ENCODE peak calls at places on chromosomes 4 and X, in ten cellular contexts. E is HT1080; O is stimulated activated CD8-positive, alpha-beta memory T cell treated with anti-CD3 and anti-CD28 coated beads, Interleukin-15, amount 100 ng/mL, for 1 hour; A is left ventricle myocardium superior; F is upper lobe of right lung; D is T-helper 9 cell; K is neural crest cell; V is H54; I is activated T-cell treated with anti-CD3 and anti-CD28 coated beads for 4 hours; R is NCI-H1105 treated with DMSO at 0.1 percent for 48 hours. Q is an unnamed sample.

GRCh38 chr4:54571762-54572542 is 85.8 kb upstream of the KIT start:
- DNase-seq in A (no peak), R (no peak), V (no peak), E (no peak), K (no peak), F (no peak), I (no peak), O (no peak), D (no peak), Q (no peak)

GRCh38 chrX:139085404-139085803 is 373.9 kb upstream of the FGF13 start:
- DNase-seq in K (no peak), F (no peak), O (no peak), V (no peak), E (no peak), I (no peak), A (no peak), R (no peak), D (no peak), Q (no peak)

GRCh38 chr4:100517864-100518341 is at the start of gene EMCN:
- DNase-seq in I (no peak), O (no peak), V (no peak), K (no peak), F (no peak), E (no peak), D (no peak), R (no peak), A (no peak), Q (peak)

GRCh38 chr4:2961411-2962098 is 1.7 kb downstream of the NOP14 start:
- DNase-seq in F (no peak), E (no peak), R (no peak), O (no peak), D (no peak), V (no peak), A (no peak), K (no peak), I (no peak), Q (no peak)

GRCh38 chr4:167234388-167234881 is at the start of gene SPOCK3:
- DNase-seq in I (no peak), A (peak), R (peak), O (no peak), V (peak), D (no peak), E (peak), K (peak), F (peak), Q (no peak)

GRCh38 chrX:130299279-130300009 is 30.7 kb upstream of the ZNF280C start:
- DNase-seq in I (no peak), R (peak), F (no peak), V (no peak), E (no peak), A (no peak), O (no peak), D (no peak), K (no peak), Q (no peak)

GRCh38 chr4:158809611-158810486 is 41.0 kb downstream of the FNIP2 start:
- DNase-seq in O (no peak), V (no peak), I (no peak), K (no peak), D (no peak), R (no peak), E (peak), A (no peak), F (no peak), Q (no peak)

GRCh38 chr4:7439699-7440098 is 5.0 kb upstream of the PSAPL1 start:
- DNase-seq in R (no peak), F (no peak), V (no peak), I (no peak), A (no peak), K (no peak), O (no peak), D (no peak), E (no peak), Q (no peak)

GRCh38 chr4:69855822-69856221 is 4.1 kb downstream of the SULT1E1 start:
- DNase-seq in I (no peak), K (no peak), A (no peak), F (no peak), O (no peak), R (no peak), E (no peak), D (no peak), V (no peak), Q (no peak)

GRCh38 chrX:120308959-120309872 is 2.0 kb downstream of the TMEM255A start:
- DNase-seq in A (peak), K (no peak), V (no peak), D (peak), R (peak), E (no peak), I (peak), F (peak), O (peak), Q (no peak)

GRCh38 chr4:1614854-1615595 is 69.1 kb downstream of the FAM53A start:
- DNase-seq in A (no peak), V (no peak), R (no peak), K (no peak), F (no peak), D (no peak), O (no peak), E (no peak), I (no peak), Q (no peak)

GRCh38 chrX:72349190-72349589 is 43.5 kb upstream of the CITED1 start:
- DNase-seq in D (no peak), V (peak), O (no peak), F (no peak), E (no peak), K (no peak), R (no peak), A (no peak), I (no peak), Q (no peak)

GRCh38 chrX:136353519-136354095 is 52.8 kb downstream of the ADGRG4 start:
- DNase-seq in F (no peak), D (no peak), R (no peak), E (peak), K (no peak), A (no peak), V (no peak), I (no peak), O (no peak), Q (no peak)

GRCh38 chrX:154548028-154548316 is 552 bp downstream of the IKBKG start:
- DNase-seq in I (no peak), R (no peak), E (no peak), D (no peak), O (no peak), K (no peak), F (no peak), V (no peak), A (no peak), Q (no peak)

GRCh38 chrX:8987672-8988250 is 46.2 kb downstream of the FAM9B start:
- DNase-seq in K (no peak), F (no peak), A (no peak), I (no peak), O (no peak), R (no peak), D (peak), E (no peak), V (no peak), Q (no peak)

GRCh38 chr4:41366911-41367517 is 110.3 kb downstream of the UCHL1 start:
- DNase-seq in I (no peak), A (no peak), F (no peak), K (no peak), R (no peak), O (no peak), V (no peak), D (no peak), E (no peak), Q (no peak)

GRCh38 chrX:153524234-153524633 is 6.8 kb downstream of the ATP2B3 start:
- DNase-seq in R (no peak), I (no peak), K (no peak), V (no peak), F (no peak), A (no peak), D (no peak), E (no peak), O (no peak), Q (no peak)

GRCh38 chr4:794911-795725 is 30.8 kb downstream of the CPLX1 start:
- DNase-seq in F (no peak), K (no peak), E (no peak), A (no peak), R (peak), V (no peak), O (no peak), I (no peak), D (no peak), Q (no peak)

GRCh38 chr4:8182858-8183725 is 16.0 kb upstream of the SH3TC1 start:
- DNase-seq in A (peak), I (no peak), V (peak), R (no peak), F (peak), E (peak), D (no peak), O (no peak), K (no peak), Q (peak)

GRCh38 chrX:147850875-147851274 is 60.8 kb upstream of the FMR1 start:
- DNase-seq in D (no peak), O (no peak), F (no peak), R (no peak), E (no peak), I (no peak), V (no peak), A (no peak), K (no peak), Q (no peak)

GRCh38 chr4:184310881-184311709 is 93.4 kb upstream of the ENPP6 start:
- DNase-seq in D (no peak), F (no peak), I (no peak), V (no peak), E (no peak), R (no peak), A (peak), O (no peak), K (no peak), Q (peak)

GRCh38 chr4:80171251-80171650 is 26.1 kb upstream of the PRDM8 start:
- DNase-seq in V (no peak), E (no peak), O (no peak), F (no peak), R (no peak), I (no peak), K (no peak), A (no peak), D (no peak), Q (no peak)

GRCh38 chrX:107118322-107119147 is at the start of gene RBM41:
- DNase-seq in A (peak), K (peak), O (peak), D (peak), R (peak), I (peak), E (peak), V (peak), F (peak), Q (peak)

GRCh38 chrX:48972214-48973164 is 845 bp upstream of the KCND1 start:
- DNase-seq in O (no peak), D (no peak), F (no peak), I (peak), R (peak), E (peak), V (no peak), K (peak), A (no peak), Q (no peak)

GRCh38 chrX:264634-265455 is 16.3 kb upstream of the PLCXD1 start:
- DNase-seq in O (no peak), I (no peak), K (no peak), E (no peak), F (peak), R (no peak), D (no peak), V (no peak), A (no peak), Q (no peak)

GRCh38 chrX:110082156-110082555 is 79.2 kb downstream of the TMEM164 start:
- DNase-seq in V (no peak), R (peak), I (no peak), O (no peak), K (no peak), A (peak), D (no peak), F (no peak), E (peak), Q (no peak)

GRCh38 chr4:152264106-152264505 is 271.8 kb downstream of the FBXW7 start:
- DNase-seq in I (no peak), A (no peak), F (no peak), O (no peak), D (no peak), V (no peak), K (no peak), R (no peak), E (no peak), Q (no peak)

GRCh38 chr4:147723316-147723715 is 8.6 kb upstream of the ARHGAP10 start:
- DNase-seq in V (no peak), D (no peak), F (no peak), R (no peak), A (no peak), I (no peak), K (no peak), E (no peak), O (no peak), Q (no peak)

GRCh38 chr4:127959794-127960193 is 5.2 kb downstream of the MFSD8 start:
- DNase-seq in V (no peak), I (no peak), O (no peak), K (no peak), A (no peak), E (no peak), R (no peak), F (no peak), D (no peak), Q (no peak)

GRCh38 chr4:41106081-41106480 is 108.3 kb downstream of the APBB2 start:
- DNase-seq in V (no peak), I (no peak), D (no peak), F (no peak), R (no peak), K (no peak), O (no peak), A (no peak), E (no peak), Q (no peak)

GRCh38 chr4:37827030-37827705 is 682 bp downstream of the PGM2 start:
- DNase-seq in I (no peak), V (no peak), K (no peak), E (peak), A (no peak), F (no peak), D (no peak), O (no peak), R (no peak), Q (no peak)

GRCh38 chrX:131728295-131729145 is 184.6 kb downstream of the OR13H1 start:
- DNase-seq in F (no peak), I (no peak), R (no peak), V (no peak), K (no peak), E (no peak), D (peak), O (no peak), A (no peak), Q (peak)

GRCh38 chr4:146742416-146742815 is 103.7 kb downstream of the POU4F2 start:
- DNase-seq in A (no peak), V (no peak), I (no peak), D (no peak), E (no peak), R (no peak), O (no peak), F (no peak), K (no peak), Q (no peak)

Q was measured in right atrium auricular region.